ENCODE peak calls at places on chromosomes 16 and 17, in five cellular contexts. One of them, this sample, is unnamed.

GRCh38 chr17:49548506-49549310 is 27.0 kb upstream of the NXPH3 start:
- DNase-seq in stomach: peak; percentile 55
- DNase-seq in spleen: peak; percentile 58
- DNase-seq in Caco-2: peak; percentile 75
- DNase-seq in upper lobe of right lung: peak; percentile 69
- DNase-seq in this sample: peak; percentile 55

GRCh38 chr16:66365588-66365987 is 903 bp upstream of the CDH5 start:
- DNase-seq in upper lobe of right lung: no peak
- DNase-seq in spleen: no peak
- DNase-seq in stomach: no peak
- DNase-seq in Caco-2: no peak
- DNase-seq in this sample: peak; percentile 28

GRCh38 chr17:38428150-38428642 is at the start of gene ARHGAP23:
- DNase-seq in stomach: peak; percentile 64
- DNase-seq in spleen: peak; percentile 87
- DNase-seq in upper lobe of right lung: peak; percentile 85
- DNase-seq in Caco-2: no peak
- DNase-seq in this sample: no peak

GRCh38 chr17:1750628-1751027 is 8.0 kb downstream of the SERPINF2 start:
- DNase-seq in spleen: no peak
- DNase-seq in upper lobe of right lung: peak; percentile 79
- DNase-seq in Caco-2: no peak
- DNase-seq in stomach: no peak
- DNase-seq in this sample: no peak

GRCh38 chr16:65120811-65121721 is 797 bp downstream of the CDH11 start:
- DNase-seq in upper lobe of right lung: peak; percentile 65
- DNase-seq in Caco-2: no peak
- DNase-seq in spleen: peak; percentile 69
- DNase-seq in stomach: no peak
- DNase-seq in this sample: no peak

GRCh38 chr16:20814761-20815160 is 8.4 kb downstream of the REXO5 start:
- DNase-seq in Caco-2: no peak
- DNase-seq in spleen: no peak
- DNase-seq in upper lobe of right lung: no peak
- DNase-seq in stomach: no peak
- DNase-seq in this sample: no peak

GRCh38 chr17:75901727-75902126 is 3.0 kb downstream of the MRPL38 start:
- DNase-seq in stomach: no peak
- DNase-seq in Caco-2: no peak
- DNase-seq in upper lobe of right lung: no peak
- DNase-seq in spleen: peak; percentile 67
- DNase-seq in this sample: no peak

GRCh38 chr17:3927628-3928010 is 11.4 kb upstream of the P2RX1 start:
- DNase-seq in stomach: no peak
- DNase-seq in spleen: no peak
- DNase-seq in upper lobe of right lung: no peak
- DNase-seq in Caco-2: peak; percentile 57
- DNase-seq in this sample: no peak

GRCh38 chr17:33288954-33289353 is 4.1 kb downstream of the ASIC2 start:
- DNase-seq in upper lobe of right lung: no peak
- DNase-seq in Caco-2: no peak
- DNase-seq in spleen: no peak
- DNase-seq in stomach: no peak
- DNase-seq in this sample: no peak

GRCh38 chr17:61248399-61248798 is 151.2 kb upstream of the TBX2 start:
- DNase-seq in Caco-2: peak; percentile 70
- DNase-seq in spleen: no peak
- DNase-seq in stomach: peak; percentile 41
- DNase-seq in upper lobe of right lung: no peak
- DNase-seq in this sample: no peak

GRCh38 chr17:40443988-40444899 is 994 bp downstream of the IGFBP4 start:
- DNase-seq in upper lobe of right lung: no peak
- DNase-seq in spleen: no peak
- DNase-seq in Caco-2: no peak
- DNase-seq in stomach: no peak
- DNase-seq in this sample: no peak

GRCh38 chr17:40445769-40446468 is 2.7 kb downstream of the IGFBP4 start:
- DNase-seq in upper lobe of right lung: no peak
- DNase-seq in Caco-2: no peak
- DNase-seq in spleen: no peak
- DNase-seq in stomach: no peak
- DNase-seq in this sample: no peak

GRCh38 chr17:40443196-40443987 is at the start of gene IGFBP4:
- DNase-seq in Caco-2: peak; percentile 81
- DNase-seq in stomach: peak; percentile 77
- DNase-seq in upper lobe of right lung: peak; percentile 93
- DNase-seq in spleen: peak; percentile 95
- DNase-seq in this sample: peak; percentile 37

GRCh38 chr17:40440166-40440565 is 3.1 kb upstream of the IGFBP4 start:
- DNase-seq in Caco-2: no peak
- DNase-seq in stomach: no peak
- DNase-seq in upper lobe of right lung: no peak
- DNase-seq in spleen: peak; percentile 17
- DNase-seq in this sample: no peak

GRCh38 chr17:40442392-40443195 is 656 bp upstream of the IGFBP4 start:
- DNase-seq in spleen: peak; percentile 77
- DNase-seq in stomach: no peak
- DNase-seq in Caco-2: no peak
- DNase-seq in upper lobe of right lung: peak; percentile 75
- DNase-seq in this sample: peak; percentile 23
- H3K4me3 ChIP-seq in spleen: peak overlapping the region; percentile 92
- H3K4me3 ChIP-seq in stomach: peak overlapping the region; percentile 69
- H3K4me3 ChIP-seq in Caco-2: peak overlapping the region; percentile 61
- H3K4me3 ChIP-seq in upper lobe of right lung: peak overlapping the region; percentile 81
- H3K4me3 ChIP-seq in this sample: peak overlapping the region; percentile 48

GRCh38 chr17:28684963-28685362 is 23.0 kb downstream of the SUPT6H start:
- DNase-seq in Caco-2: no peak
- DNase-seq in spleen: no peak
- DNase-seq in upper lobe of right lung: no peak
- DNase-seq in stomach: no peak
- DNase-seq in this sample: no peak

GRCh38 chr17:28686296-28686695 is 24.3 kb downstream of the SUPT6H start:
- DNase-seq in spleen: no peak
- DNase-seq in Caco-2: no peak
- DNase-seq in stomach: no peak
- DNase-seq in upper lobe of right lung: no peak
- DNase-seq in this sample: no peak

GRCh38 chr17:28685366-28685765 is 23.4 kb downstream of the SUPT6H start:
- DNase-seq in Caco-2: no peak
- DNase-seq in stomach: no peak
- DNase-seq in upper lobe of right lung: no peak
- DNase-seq in spleen: no peak
- DNase-seq in this sample: no peak

GRCh38 chr17:28689011-28689410 is 22.7 kb downstream of the PROCA1 start:
- DNase-seq in stomach: no peak
- DNase-seq in Caco-2: no peak
- DNase-seq in upper lobe of right lung: no peak
- DNase-seq in spleen: no peak
- DNase-seq in this sample: no peak

GRCh38 chr17:28688481-28688880 is 23.2 kb downstream of the PROCA1 start:
- DNase-seq in stomach: no peak
- DNase-seq in spleen: no peak
- DNase-seq in Caco-2: no peak
- DNase-seq in upper lobe of right lung: no peak
- DNase-seq in this sample: no peak
- H3K36me3 ChIP-seq in stomach: peaks cover 95% of the 10 kb centered on the region
- H3K36me3 ChIP-seq in spleen: peaks cover 100% of the 10 kb centered on the region
- H3K36me3 ChIP-seq in Caco-2: peaks cover 14% of the 10 kb centered on the region
- H3K36me3 ChIP-seq in upper lobe of right lung: peaks cover 100% of the 10 kb centered on the region
- H3K36me3 ChIP-seq in this sample: peaks cover 34% of the 10 kb centered on the region

DNA sequence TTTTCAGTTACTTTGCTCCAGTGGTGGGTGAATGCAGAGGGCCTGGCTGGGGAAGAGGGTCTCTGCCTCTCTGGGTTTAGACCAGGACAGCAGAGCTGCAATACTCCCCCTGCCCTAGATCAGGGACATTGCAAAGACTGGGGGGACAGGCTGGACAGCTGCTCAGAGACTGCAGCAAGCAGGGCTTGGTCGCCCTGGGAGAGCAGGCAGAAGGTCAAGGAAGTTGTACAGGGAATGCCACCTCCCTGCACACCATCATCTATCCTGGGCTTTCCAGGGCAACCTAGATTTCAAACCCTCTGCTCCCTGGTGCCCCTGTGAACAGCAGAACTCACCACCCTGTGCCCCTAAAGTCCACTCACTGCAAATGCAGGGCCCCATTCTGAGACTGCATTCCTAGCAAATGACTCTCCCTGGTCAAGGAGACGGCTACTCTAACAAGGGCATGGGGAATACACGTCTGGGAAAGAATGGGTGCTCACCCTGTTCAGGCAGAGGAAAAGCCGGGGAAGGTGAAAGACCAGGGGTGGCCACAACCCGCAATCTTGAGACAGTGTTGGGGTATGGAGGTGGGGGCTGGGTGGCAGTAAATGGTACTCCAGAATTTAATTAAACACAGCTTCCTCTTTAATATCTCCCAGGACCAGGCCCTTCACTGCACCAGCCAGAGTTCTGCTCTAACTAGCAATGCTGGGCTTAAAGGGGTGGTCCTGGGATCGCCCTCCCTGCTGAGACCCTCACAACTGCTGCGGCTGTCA is 1.0 kb downstream of the KIFC3 start:
- DNase-seq in spleen: no peak
- DNase-seq in upper lobe of right lung: no peak
- DNase-seq in stomach: no peak
- DNase-seq in Caco-2: peak; percentile 71
- DNase-seq in this sample: peak; percentile 62
- TF ChIP-seq CTCF in spleen: no peak
- TF ChIP-seq CTCF in upper lobe of right lung: no peak
- TF ChIP-seq CTCF in stomach: no peak
- TF ChIP-seq CTCF in Caco-2: peak; percentile 13
- TF ChIP-seq CTCF in this sample: no peak

GRCh38 chr17:73226556-73227172 is 33.8 kb downstream of the COG1 start:
- DNase-seq in upper lobe of right lung: no peak
- DNase-seq in Caco-2: no peak
- DNase-seq in stomach: no peak
- DNase-seq in spleen: no peak
- DNase-seq in this sample: no peak
- H3K4me3 ChIP-seq in upper lobe of right lung: no peak overlapping the region
- H3K4me3 ChIP-seq in Caco-2: no peak overlapping the region
- H3K4me3 ChIP-seq in stomach: no peak overlapping the region
- H3K4me3 ChIP-seq in spleen: no peak overlapping the region
- H3K4me3 ChIP-seq in this sample: no peak overlapping the region

GRCh38 chr16:3513892-3514600 is 13.2 kb downstream of the CLUAP1 start:
- DNase-seq in upper lobe of right lung: no peak
- DNase-seq in stomach: no peak
- DNase-seq in spleen: no peak
- DNase-seq in Caco-2: no peak
- DNase-seq in this sample: peak; percentile 75
- H3K36me3 ChIP-seq in upper lobe of right lung: peaks cover 82% of the 10 kb centered on the region
- H3K36me3 ChIP-seq in stomach: peaks cover 47% of the 10 kb centered on the region
- H3K36me3 ChIP-seq in spleen: peaks cover 100% of the 10 kb centered on the region
- H3K36me3 ChIP-seq in Caco-2: peaks cover 4% of the 10 kb centered on the region
- H3K36me3 ChIP-seq in this sample: peaks cover 6% of the 10 kb centered on the region

GRCh38 chr16:84665359-84665758 is 17.0 kb downstream of the KLHL36 start:
- DNase-seq in stomach: no peak
- DNase-seq in upper lobe of right lung: no peak
- DNase-seq in Caco-2: no peak
- DNase-seq in spleen: peak; percentile 12
- DNase-seq in this sample: no peak

GRCh38 chr16:84661418-84662060 is 13.2 kb downstream of the KLHL36 start:
- DNase-seq in stomach: no peak
- DNase-seq in Caco-2: no peak
- DNase-seq in spleen: peak; percentile 71
- DNase-seq in upper lobe of right lung: no peak
- DNase-seq in this sample: no peak

GRCh38 chr16:84665843-84666242 is 17.5 kb downstream of the KLHL36 start:
- DNase-seq in Caco-2: no peak
- DNase-seq in stomach: no peak
- DNase-seq in upper lobe of right lung: no peak
- DNase-seq in spleen: no peak
- DNase-seq in this sample: no peak

GRCh38 chr16:84662471-84662870 is 14.2 kb downstream of the KLHL36 start:
- DNase-seq in upper lobe of right lung: no peak
- DNase-seq in Caco-2: no peak
- DNase-seq in spleen: peak; percentile 23
- DNase-seq in stomach: no peak
- DNase-seq in this sample: no peak

GRCh38 chr16:84663433-84664101 is 15.3 kb downstream of the KLHL36 start:
- DNase-seq in Caco-2: no peak
- DNase-seq in stomach: no peak
- DNase-seq in upper lobe of right lung: no peak
- DNase-seq in spleen: peak; percentile 8
- DNase-seq in this sample: no peak
- TF ChIP-seq CTCF in Caco-2: no peak
- TF ChIP-seq CTCF in stomach: no peak
- TF ChIP-seq CTCF in upper lobe of right lung: no peak
- TF ChIP-seq CTCF in spleen: no peak
- TF ChIP-seq CTCF in this sample: no peak

GRCh38 chr17:7405882-7406825 is 1.5 kb upstream of the NLGN2 start:
- DNase-seq in Caco-2: no peak
- DNase-seq in spleen: no peak
- DNase-seq in stomach: no peak
- DNase-seq in upper lobe of right lung: no peak
- DNase-seq in this sample: no peak
- H3K4me3 ChIP-seq in Caco-2: no peak overlapping the region
- H3K4me3 ChIP-seq in spleen: no peak overlapping the region
- H3K4me3 ChIP-seq in stomach: peak overlapping the region; percentile 71
- H3K4me3 ChIP-seq in upper lobe of right lung: peak overlapping the region; percentile 64
- H3K4me3 ChIP-seq in this sample: no peak overlapping the region

GRCh38 chr16:18816286-18816685 is 14.9 kb upstream of the ARL6IP1 start:
- DNase-seq in upper lobe of right lung: no peak
- DNase-seq in spleen: no peak
- DNase-seq in stomach: no peak
- DNase-seq in Caco-2: no peak
- DNase-seq in this sample: no peak
- H3K36me3 ChIP-seq in upper lobe of right lung: peaks cover 90% of the 10 kb centered on the region
- H3K36me3 ChIP-seq in spleen: peaks cover 92% of the 10 kb centered on the region
- H3K36me3 ChIP-seq in stomach: peaks cover 33% of the 10 kb centered on the region
- H3K36me3 ChIP-seq in Caco-2: peaks cover 2% of the 10 kb centered on the region
- H3K36me3 ChIP-seq in this sample: peaks cover 12% of the 10 kb centered on the region

DNA sequence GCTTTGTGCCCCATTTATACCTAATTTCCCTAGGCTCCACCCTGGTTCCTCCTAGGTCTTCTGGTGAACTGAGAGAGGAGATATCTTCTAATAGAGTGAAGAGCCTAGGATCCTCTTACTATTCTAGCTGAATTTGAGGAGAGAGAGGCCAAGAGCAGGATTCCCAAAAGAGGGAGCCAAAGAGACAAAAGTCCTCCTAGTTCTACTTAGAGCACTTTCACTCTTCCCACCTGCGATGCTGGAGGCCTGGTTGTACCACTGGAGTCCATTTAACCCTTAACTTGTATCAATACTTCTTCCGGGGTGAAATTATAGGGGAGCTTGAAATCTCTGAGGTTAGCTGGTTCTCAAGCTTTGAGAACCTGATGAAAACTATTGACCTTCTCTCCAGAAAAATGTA is 3.4 kb upstream of the SSH2 start:
- DNase-seq in stomach: no peak
- DNase-seq in spleen: no peak
- DNase-seq in upper lobe of right lung: no peak
- DNase-seq in Caco-2: peak; percentile 58
- DNase-seq in this sample: peak; percentile 32
- TF ChIP-seq CTCF in stomach: no peak
- TF ChIP-seq CTCF in spleen: no peak
- TF ChIP-seq CTCF in upper lobe of right lung: no peak
- TF ChIP-seq CTCF in Caco-2: peak; percentile 61
- TF ChIP-seq CTCF in this sample: peak; percentile 46

This sample was measured in bronchial epithelial cell.